ENCODE peak calls at places on chromosomes 7 and 10, in seven cellular contexts. R, F, I, U, A, V and C are unnamed samples.

GRCh38 chr10:121428848-121429247 is 169.4 kb downstream of the FGFR2 start:
- DNase-seq in R (no peak), A (no peak), I (no peak), V (no peak), F (no peak), U (no peak), C (no peak)

GRCh38 chr10:123786896-123787295 is 104.7 kb downstream of the CPXM2 start:
- DNase-seq in U (no peak), I (no peak), R (no peak), F (no peak), A (no peak), V (no peak), C (no peak)

GRCh38 chr7:82677493-82677892 is 233.9 kb upstream of the CACNA2D1 start:
- DNase-seq in U (no peak), A (peak; percentile 47), F (no peak), V (no peak), R (no peak), I (peak; percentile 58), C (peak; percentile 13)

GRCh38 chr10:558891-559766 is 130.3 kb downstream of the DIP2C start:
- DNase-seq in V (no peak), I (peak; percentile 7), U (no peak), A (no peak), F (no peak), R (no peak), C (no peak)

GRCh38 chr10:17984056-17984455 is 32.3 kb downstream of the SLC39A12 start:
- DNase-seq in F (no peak), U (no peak), R (peak; percentile 15), V (peak; percentile 66), A (peak; percentile 71), I (peak; percentile 83), C (peak; percentile 67)

GRCh38 chr7:157228864-157229422 is 90.2 kb downstream of the UBE3C start:
- DNase-seq in R (peak; percentile 46), U (no peak), I (peak; percentile 9), V (no peak), F (peak; percentile 13), A (peak; percentile 63), C (peak; percentile 44)

GRCh38 chr7:80379034-80379433 is 132.8 kb downstream of the GNAT3 start:
- DNase-seq in R (peak; percentile 61), I (peak; percentile 87), F (no peak), A (peak; percentile 78), V (peak; percentile 70), U (no peak), C (peak; percentile 57)

GRCh38 chr7:74059681-74060588 is 23.7 kb upstream of the LIMK1 start:
- DNase-seq in R (no peak), A (no peak), U (peak; percentile 98), V (no peak), I (peak; percentile 17), F (peak; percentile 49), C (no peak)

GRCh38 chr10:79244841-79245504 is 102.3 kb upstream of the PPIF start:
- DNase-seq in A (no peak), R (no peak), V (no peak), F (no peak), U (no peak), I (peak; percentile 64), C (no peak)

GRCh38 chr7:111086532-111086931 is 4.4 kb upstream of the LRRN3 start:
- DNase-seq in F (no peak), R (no peak), V (no peak), A (no peak), I (peak; percentile 63), U (no peak), C (no peak)

GRCh38 chr7:25731035-25731880 is 420.7 kb upstream of the NFE2L3 start:
- DNase-seq in R (no peak), I (no peak), F (no peak), U (no peak), V (no peak), A (peak; percentile 66), C (no peak)

GRCh38 chr7:140972344-140972743 is 42.4 kb downstream of the MRPS33 start:
- DNase-seq in A (no peak), F (no peak), R (no peak), I (no peak), V (no peak), U (no peak), C (no peak)

GRCh38 chr10:89644967-89645741 is at the start of gene PANK1:
- DNase-seq in V (peak; percentile 84), A (peak; percentile 85), F (peak; percentile 84), I (peak; percentile 83), R (peak; percentile 85), U (peak; percentile 72), C (peak; percentile 68)

GRCh38 chr10:89644691-89644966 is 413 bp downstream of the PANK1 start:
- DNase-seq in A (no peak), U (no peak), R (no peak), I (no peak), F (no peak), V (no peak), C (no peak)

GRCh38 chr10:89643431-89643811 is 1.6 kb downstream of the PANK1 start:
- DNase-seq in U (no peak), A (no peak), I (no peak), V (no peak), F (no peak), R (no peak), C (no peak)

GRCh38 chr10:89645742-89646172 is 715 bp upstream of the PANK1 start:
- DNase-seq in U (no peak), V (no peak), R (no peak), A (no peak), F (peak; percentile 22), I (no peak), C (no peak)

DNA sequence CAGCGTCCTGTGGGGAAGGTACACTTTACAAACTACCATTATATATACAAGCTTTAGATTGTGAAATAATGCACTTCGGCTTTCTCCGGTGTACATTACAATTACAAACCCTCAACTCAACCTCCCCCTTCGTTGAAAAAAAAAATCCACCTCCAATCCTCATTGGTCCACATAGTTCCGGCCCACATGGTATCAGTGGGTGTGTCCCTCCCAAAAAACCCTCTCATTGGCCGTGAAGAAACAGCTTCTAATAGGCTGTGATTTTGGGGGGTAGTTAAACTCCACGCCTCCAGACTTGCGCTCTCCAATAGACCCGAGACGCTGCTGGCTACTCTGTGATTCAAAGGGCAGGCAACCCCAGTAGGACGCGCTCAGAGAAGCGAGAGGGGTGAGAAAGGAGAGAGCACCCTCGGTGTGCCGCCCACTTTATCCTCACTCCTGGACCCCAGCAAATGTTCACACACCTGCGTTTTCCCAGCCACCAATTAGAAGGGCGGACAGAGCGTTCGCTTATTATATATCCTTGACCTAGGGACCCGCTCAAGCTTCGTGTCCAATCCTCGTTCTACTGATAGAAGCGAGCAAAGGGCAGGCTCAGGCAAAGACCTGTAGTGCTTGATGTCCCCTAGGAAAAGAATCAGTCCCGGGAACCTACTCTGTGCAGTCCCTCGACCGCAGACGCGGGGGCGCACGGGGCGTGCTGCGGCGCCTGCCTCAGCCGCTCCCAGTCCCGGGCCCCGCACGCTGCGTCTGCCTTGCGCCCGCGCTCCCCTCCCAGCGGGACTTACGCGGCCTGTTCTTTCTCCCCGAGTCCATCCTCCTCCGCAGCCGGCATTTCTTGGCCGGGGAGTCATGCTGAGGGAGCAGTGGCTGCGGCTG is 991 bp downstream of the PANK1 start:
- DNase-seq in R (peak; percentile 98), I (peak; percentile 97), A (peak; percentile 98), V (peak; percentile 96), F (peak; percentile 90), U (peak; percentile 69), C (peak; percentile 97)
- TF ChIP-seq CTCF in R (no peak), I (no peak), A (no peak), V (no peak), F (no peak), U (no peak), C (no peak)

GRCh38 chr10:49393757-49394156 is 2.1 kb downstream of the DRGX start:
- DNase-seq in F (no peak), R (no peak), V (no peak), I (no peak), A (no peak), U (no peak), C (no peak)
- TF ChIP-seq CTCF in F (no peak), R (no peak), V (no peak), I (no peak), A (no peak), U (no peak), C (no peak)

GRCh38 chr7:107668296-107668695 is 7.7 kb downstream of the SLC26A4 start:
- DNase-seq in F (no peak), R (no peak), V (no peak), I (no peak), U (no peak), A (no peak), C (no peak)
- TF ChIP-seq CTCF in F (no peak), R (no peak), V (no peak), I (no peak), U (no peak), A (no peak), C (no peak)

GRCh38 chr10:61592581-61592980 is 70.1 kb upstream of the CABCOCO1 start:
- DNase-seq in I (no peak), A (peak; percentile 18), F (peak; percentile 12), V (no peak), U (no peak), R (peak; percentile 10), C (peak; percentile 26)
- TF ChIP-seq CTCF in I (peak; percentile 33), A (peak; percentile 48), F (peak; percentile 44), V (peak; percentile 32), U (no peak), R (peak; percentile 52), C (peak; percentile 39)